ENCODE peak calls at places on chromosome 15, in nine cellular contexts. One of them, this sample, is unnamed.

GRCh38 chr15:34335176-34335575 is 2.4 kb downstream of the SLC12A6 start:
- DNase-seq in kidney tubule cell: no peak
- DNase-seq in NCI-H510A treated with DMSO at 0.1 percent for 48 hours: no peak
- DNase-seq in uterus: no peak
- DNase-seq in WTC11: no peak
- DNase-seq in stimulated activated CD4-positive, alpha-beta T cell treated with anti-CD3 and anti-CD28 coated beads, Interleukin-2, amount 100 ng/mL, for 48 hours: no peak
- DNase-seq in NCI-H2171: no peak
- DNase-seq in stimulated activated CD8-positive, alpha-beta memory T cell treated with anti-CD3 and anti-CD28 coated beads, Interleukin-4, amount 100 ng/mL, for 24 hours: no peak
- DNase-seq in activated naive CD8-positive, alpha-beta T cell treated with anti-CD3 and anti-CD28 coated beads, Interleukin-2, amount 50 U/mL, for 24 hours: no peak
- DNase-seq in this sample: no peak

GRCh38 chr15:95295905-95296618 is 1034.4 kb upstream of the NR2F2 start:
- DNase-seq in uterus: no peak
- DNase-seq in WTC11: no peak
- DNase-seq in stimulated activated CD4-positive, alpha-beta T cell treated with anti-CD3 and anti-CD28 coated beads, Interleukin-2, amount 100 ng/mL, for 48 hours: no peak
- DNase-seq in kidney tubule cell: no peak
- DNase-seq in stimulated activated CD8-positive, alpha-beta memory T cell treated with anti-CD3 and anti-CD28 coated beads, Interleukin-4, amount 100 ng/mL, for 24 hours: no peak
- DNase-seq in NCI-H510A treated with DMSO at 0.1 percent for 48 hours: no peak
- DNase-seq in activated naive CD8-positive, alpha-beta T cell treated with anti-CD3 and anti-CD28 coated beads, Interleukin-2, amount 50 U/mL, for 24 hours: no peak
- DNase-seq in NCI-H2171: no peak
- DNase-seq in this sample: peak

GRCh38 chr15:76236350-76236749 is 74.9 kb downstream of the ETFA start:
- DNase-seq in stimulated activated CD4-positive, alpha-beta T cell treated with anti-CD3 and anti-CD28 coated beads, Interleukin-2, amount 100 ng/mL, for 48 hours: no peak
- DNase-seq in NCI-H2171: no peak
- DNase-seq in stimulated activated CD8-positive, alpha-beta memory T cell treated with anti-CD3 and anti-CD28 coated beads, Interleukin-4, amount 100 ng/mL, for 24 hours: no peak
- DNase-seq in kidney tubule cell: no peak
- DNase-seq in uterus: no peak
- DNase-seq in NCI-H510A treated with DMSO at 0.1 percent for 48 hours: no peak
- DNase-seq in activated naive CD8-positive, alpha-beta T cell treated with anti-CD3 and anti-CD28 coated beads, Interleukin-2, amount 50 U/mL, for 24 hours: no peak
- DNase-seq in WTC11: no peak
- DNase-seq in this sample: no peak

GRCh38 chr15:95287774-95288173 is 1042.7 kb upstream of the NR2F2 start:
- DNase-seq in kidney tubule cell: no peak
- DNase-seq in uterus: no peak
- DNase-seq in activated naive CD8-positive, alpha-beta T cell treated with anti-CD3 and anti-CD28 coated beads, Interleukin-2, amount 50 U/mL, for 24 hours: no peak
- DNase-seq in WTC11: no peak
- DNase-seq in stimulated activated CD8-positive, alpha-beta memory T cell treated with anti-CD3 and anti-CD28 coated beads, Interleukin-4, amount 100 ng/mL, for 24 hours: no peak
- DNase-seq in NCI-H510A treated with DMSO at 0.1 percent for 48 hours: no peak
- DNase-seq in stimulated activated CD4-positive, alpha-beta T cell treated with anti-CD3 and anti-CD28 coated beads, Interleukin-2, amount 100 ng/mL, for 48 hours: no peak
- DNase-seq in NCI-H2171: no peak
- DNase-seq in this sample: peak

GRCh38 chr15:50676799-50677483 is 9.7 kb downstream of the TRPM7 start:
- DNase-seq in stimulated activated CD8-positive, alpha-beta memory T cell treated with anti-CD3 and anti-CD28 coated beads, Interleukin-4, amount 100 ng/mL, for 24 hours: no peak
- DNase-seq in NCI-H510A treated with DMSO at 0.1 percent for 48 hours: no peak
- DNase-seq in kidney tubule cell: peak
- DNase-seq in WTC11: no peak
- DNase-seq in stimulated activated CD4-positive, alpha-beta T cell treated with anti-CD3 and anti-CD28 coated beads, Interleukin-2, amount 100 ng/mL, for 48 hours: no peak
- DNase-seq in uterus: no peak
- DNase-seq in activated naive CD8-positive, alpha-beta T cell treated with anti-CD3 and anti-CD28 coated beads, Interleukin-2, amount 50 U/mL, for 24 hours: no peak
- DNase-seq in NCI-H2171: no peak
- DNase-seq in this sample: peak

GRCh38 chr15:81400640-81401236 is 26.7 kb upstream of the TMC3 start:
- DNase-seq in activated naive CD8-positive, alpha-beta T cell treated with anti-CD3 and anti-CD28 coated beads, Interleukin-2, amount 50 U/mL, for 24 hours: no peak
- DNase-seq in NCI-H510A treated with DMSO at 0.1 percent for 48 hours: peak
- DNase-seq in stimulated activated CD8-positive, alpha-beta memory T cell treated with anti-CD3 and anti-CD28 coated beads, Interleukin-4, amount 100 ng/mL, for 24 hours: no peak
- DNase-seq in stimulated activated CD4-positive, alpha-beta T cell treated with anti-CD3 and anti-CD28 coated beads, Interleukin-2, amount 100 ng/mL, for 48 hours: no peak
- DNase-seq in WTC11: no peak
- DNase-seq in NCI-H2171: peak
- DNase-seq in kidney tubule cell: peak
- DNase-seq in uterus: no peak
- DNase-seq in this sample: no peak

GRCh38 chr15:93424131-93424530 is 335.1 kb upstream of the RGMA start:
- DNase-seq in stimulated activated CD4-positive, alpha-beta T cell treated with anti-CD3 and anti-CD28 coated beads, Interleukin-2, amount 100 ng/mL, for 48 hours: no peak
- DNase-seq in NCI-H510A treated with DMSO at 0.1 percent for 48 hours: no peak
- DNase-seq in NCI-H2171: no peak
- DNase-seq in uterus: no peak
- DNase-seq in WTC11: no peak
- DNase-seq in kidney tubule cell: no peak
- DNase-seq in stimulated activated CD8-positive, alpha-beta memory T cell treated with anti-CD3 and anti-CD28 coated beads, Interleukin-4, amount 100 ng/mL, for 24 hours: no peak
- DNase-seq in activated naive CD8-positive, alpha-beta T cell treated with anti-CD3 and anti-CD28 coated beads, Interleukin-2, amount 50 U/mL, for 24 hours: no peak
- DNase-seq in this sample: no peak

GRCh38 chr15:74011610-74012009 is 17.1 kb downstream of the PML start:
- DNase-seq in NCI-H510A treated with DMSO at 0.1 percent for 48 hours: no peak
- DNase-seq in NCI-H2171: no peak
- DNase-seq in stimulated activated CD8-positive, alpha-beta memory T cell treated with anti-CD3 and anti-CD28 coated beads, Interleukin-4, amount 100 ng/mL, for 24 hours: no peak
- DNase-seq in stimulated activated CD4-positive, alpha-beta T cell treated with anti-CD3 and anti-CD28 coated beads, Interleukin-2, amount 100 ng/mL, for 48 hours: no peak
- DNase-seq in uterus: peak
- DNase-seq in WTC11: no peak
- DNase-seq in activated naive CD8-positive, alpha-beta T cell treated with anti-CD3 and anti-CD28 coated beads, Interleukin-2, amount 50 U/mL, for 24 hours: no peak
- DNase-seq in kidney tubule cell: no peak
- DNase-seq in this sample: no peak

GRCh38 chr15:66601521-66601920 is 35.7 kb upstream of the LCTL start:
- DNase-seq in WTC11: no peak
- DNase-seq in uterus: no peak
- DNase-seq in NCI-H2171: no peak
- DNase-seq in activated naive CD8-positive, alpha-beta T cell treated with anti-CD3 and anti-CD28 coated beads, Interleukin-2, amount 50 U/mL, for 24 hours: no peak
- DNase-seq in stimulated activated CD4-positive, alpha-beta T cell treated with anti-CD3 and anti-CD28 coated beads, Interleukin-2, amount 100 ng/mL, for 48 hours: no peak
- DNase-seq in NCI-H510A treated with DMSO at 0.1 percent for 48 hours: no peak
- DNase-seq in kidney tubule cell: no peak
- DNase-seq in stimulated activated CD8-positive, alpha-beta memory T cell treated with anti-CD3 and anti-CD28 coated beads, Interleukin-4, amount 100 ng/mL, for 24 hours: no peak
- DNase-seq in this sample: no peak

GRCh38 chr15:62821384-62822131 is 221.0 kb upstream of the TPM1 start:
- DNase-seq in uterus: no peak
- DNase-seq in stimulated activated CD4-positive, alpha-beta T cell treated with anti-CD3 and anti-CD28 coated beads, Interleukin-2, amount 100 ng/mL, for 48 hours: no peak
- DNase-seq in NCI-H2171: no peak
- DNase-seq in NCI-H510A treated with DMSO at 0.1 percent for 48 hours: no peak
- DNase-seq in WTC11: no peak
- DNase-seq in kidney tubule cell: peak
- DNase-seq in stimulated activated CD8-positive, alpha-beta memory T cell treated with anti-CD3 and anti-CD28 coated beads, Interleukin-4, amount 100 ng/mL, for 24 hours: no peak
- DNase-seq in activated naive CD8-positive, alpha-beta T cell treated with anti-CD3 and anti-CD28 coated beads, Interleukin-2, amount 50 U/mL, for 24 hours: no peak
- DNase-seq in this sample: no peak

GRCh38 chr15:84104853-84105252 is 130.7 kb upstream of the GOLGA6L4 start:
- DNase-seq in stimulated activated CD8-positive, alpha-beta memory T cell treated with anti-CD3 and anti-CD28 coated beads, Interleukin-4, amount 100 ng/mL, for 24 hours: no peak
- DNase-seq in activated naive CD8-positive, alpha-beta T cell treated with anti-CD3 and anti-CD28 coated beads, Interleukin-2, amount 50 U/mL, for 24 hours: no peak
- DNase-seq in kidney tubule cell: no peak
- DNase-seq in uterus: no peak
- DNase-seq in stimulated activated CD4-positive, alpha-beta T cell treated with anti-CD3 and anti-CD28 coated beads, Interleukin-2, amount 100 ng/mL, for 48 hours: no peak
- DNase-seq in NCI-H2171: no peak
- DNase-seq in NCI-H510A treated with DMSO at 0.1 percent for 48 hours: no peak
- DNase-seq in WTC11: no peak
- DNase-seq in this sample: no peak

GRCh38 chr15:55515991-55516776 is 8.2 kb upstream of the DNAAF4 start:
- DNase-seq in WTC11: no peak
- DNase-seq in stimulated activated CD8-positive, alpha-beta memory T cell treated with anti-CD3 and anti-CD28 coated beads, Interleukin-4, amount 100 ng/mL, for 24 hours: no peak
- DNase-seq in NCI-H2171: no peak
- DNase-seq in stimulated activated CD4-positive, alpha-beta T cell treated with anti-CD3 and anti-CD28 coated beads, Interleukin-2, amount 100 ng/mL, for 48 hours: no peak
- DNase-seq in kidney tubule cell: no peak
- DNase-seq in activated naive CD8-positive, alpha-beta T cell treated with anti-CD3 and anti-CD28 coated beads, Interleukin-2, amount 50 U/mL, for 24 hours: no peak
- DNase-seq in uterus: no peak
- DNase-seq in NCI-H510A treated with DMSO at 0.1 percent for 48 hours: no peak
- DNase-seq in this sample: peak

GRCh38 chr15:57962887-57963286 is 102.6 kb downstream of the ALDH1A2 start:
- DNase-seq in NCI-H2171: no peak
- DNase-seq in stimulated activated CD4-positive, alpha-beta T cell treated with anti-CD3 and anti-CD28 coated beads, Interleukin-2, amount 100 ng/mL, for 48 hours: no peak
- DNase-seq in kidney tubule cell: no peak
- DNase-seq in stimulated activated CD8-positive, alpha-beta memory T cell treated with anti-CD3 and anti-CD28 coated beads, Interleukin-4, amount 100 ng/mL, for 24 hours: no peak
- DNase-seq in activated naive CD8-positive, alpha-beta T cell treated with anti-CD3 and anti-CD28 coated beads, Interleukin-2, amount 50 U/mL, for 24 hours: no peak
- DNase-seq in uterus: no peak
- DNase-seq in NCI-H510A treated with DMSO at 0.1 percent for 48 hours: no peak
- DNase-seq in WTC11: no peak
- DNase-seq in this sample: no peak

GRCh38 chr15:48897144-48897814 is 19.3 kb downstream of the EID1 start:
- DNase-seq in activated naive CD8-positive, alpha-beta T cell treated with anti-CD3 and anti-CD28 coated beads, Interleukin-2, amount 50 U/mL, for 24 hours: no peak
- DNase-seq in kidney tubule cell: peak
- DNase-seq in NCI-H510A treated with DMSO at 0.1 percent for 48 hours: no peak
- DNase-seq in stimulated activated CD8-positive, alpha-beta memory T cell treated with anti-CD3 and anti-CD28 coated beads, Interleukin-4, amount 100 ng/mL, for 24 hours: no peak
- DNase-seq in uterus: no peak
- DNase-seq in stimulated activated CD4-positive, alpha-beta T cell treated with anti-CD3 and anti-CD28 coated beads, Interleukin-2, amount 100 ng/mL, for 48 hours: no peak
- DNase-seq in WTC11: no peak
- DNase-seq in NCI-H2171: peak
- DNase-seq in this sample: peak

GRCh38 chr15:44102675-44103254 is 92.3 kb downstream of the FRMD5 start:
- DNase-seq in activated naive CD8-positive, alpha-beta T cell treated with anti-CD3 and anti-CD28 coated beads, Interleukin-2, amount 50 U/mL, for 24 hours: no peak
- DNase-seq in WTC11: no peak
- DNase-seq in NCI-H510A treated with DMSO at 0.1 percent for 48 hours: no peak
- DNase-seq in NCI-H2171: no peak
- DNase-seq in stimulated activated CD8-positive, alpha-beta memory T cell treated with anti-CD3 and anti-CD28 coated beads, Interleukin-4, amount 100 ng/mL, for 24 hours: no peak
- DNase-seq in kidney tubule cell: peak
- DNase-seq in stimulated activated CD4-positive, alpha-beta T cell treated with anti-CD3 and anti-CD28 coated beads, Interleukin-2, amount 100 ng/mL, for 48 hours: no peak
- DNase-seq in uterus: no peak
- DNase-seq in this sample: no peak

GRCh38 chr15:72237286-72238224 is 6.6 kb upstream of the PKM start:
- DNase-seq in WTC11: peak
- DNase-seq in stimulated activated CD4-positive, alpha-beta T cell treated with anti-CD3 and anti-CD28 coated beads, Interleukin-2, amount 100 ng/mL, for 48 hours: peak
- DNase-seq in NCI-H510A treated with DMSO at 0.1 percent for 48 hours: peak
- DNase-seq in NCI-H2171: no peak
- DNase-seq in stimulated activated CD8-positive, alpha-beta memory T cell treated with anti-CD3 and anti-CD28 coated beads, Interleukin-4, amount 100 ng/mL, for 24 hours: peak
- DNase-seq in uterus: peak
- DNase-seq in kidney tubule cell: peak
- DNase-seq in activated naive CD8-positive, alpha-beta T cell treated with anti-CD3 and anti-CD28 coated beads, Interleukin-2, amount 50 U/mL, for 24 hours: peak
- DNase-seq in this sample: peak

GRCh38 chr15:62854420-62855084 is 188.0 kb upstream of the TPM1 start:
- DNase-seq in NCI-H510A treated with DMSO at 0.1 percent for 48 hours: no peak
- DNase-seq in stimulated activated CD4-positive, alpha-beta T cell treated with anti-CD3 and anti-CD28 coated beads, Interleukin-2, amount 100 ng/mL, for 48 hours: no peak
- DNase-seq in activated naive CD8-positive, alpha-beta T cell treated with anti-CD3 and anti-CD28 coated beads, Interleukin-2, amount 50 U/mL, for 24 hours: no peak
- DNase-seq in uterus: no peak
- DNase-seq in NCI-H2171: no peak
- DNase-seq in stimulated activated CD8-positive, alpha-beta memory T cell treated with anti-CD3 and anti-CD28 coated beads, Interleukin-4, amount 100 ng/mL, for 24 hours: no peak
- DNase-seq in WTC11: no peak
- DNase-seq in kidney tubule cell: no peak
- DNase-seq in this sample: no peak

GRCh38 chr15:75095594-75095993 is 72.2 kb downstream of the PPCDC start:
- DNase-seq in activated naive CD8-positive, alpha-beta T cell treated with anti-CD3 and anti-CD28 coated beads, Interleukin-2, amount 50 U/mL, for 24 hours: no peak
- DNase-seq in uterus: no peak
- DNase-seq in WTC11: no peak
- DNase-seq in NCI-H2171: no peak
- DNase-seq in NCI-H510A treated with DMSO at 0.1 percent for 48 hours: no peak
- DNase-seq in stimulated activated CD8-positive, alpha-beta memory T cell treated with anti-CD3 and anti-CD28 coated beads, Interleukin-4, amount 100 ng/mL, for 24 hours: no peak
- DNase-seq in stimulated activated CD4-positive, alpha-beta T cell treated with anti-CD3 and anti-CD28 coated beads, Interleukin-2, amount 100 ng/mL, for 48 hours: no peak
- DNase-seq in kidney tubule cell: no peak
- DNase-seq in this sample: no peak

GRCh38 chr15:27541581-27541980 is 557.5 kb downstream of the OCA2 start:
- DNase-seq in kidney tubule cell: no peak
- DNase-seq in stimulated activated CD4-positive, alpha-beta T cell treated with anti-CD3 and anti-CD28 coated beads, Interleukin-2, amount 100 ng/mL, for 48 hours: no peak
- DNase-seq in WTC11: no peak
- DNase-seq in NCI-H510A treated with DMSO at 0.1 percent for 48 hours: no peak
- DNase-seq in activated naive CD8-positive, alpha-beta T cell treated with anti-CD3 and anti-CD28 coated beads, Interleukin-2, amount 50 U/mL, for 24 hours: no peak
- DNase-seq in uterus: no peak
- DNase-seq in stimulated activated CD8-positive, alpha-beta memory T cell treated with anti-CD3 and anti-CD28 coated beads, Interleukin-4, amount 100 ng/mL, for 24 hours: no peak
- DNase-seq in NCI-H2171: no peak
- DNase-seq in this sample: no peak

GRCh38 chr15:45631831-45632230 is 3.0 kb upstream of the SQOR start:
- DNase-seq in NCI-H2171: no peak
- DNase-seq in stimulated activated CD8-positive, alpha-beta memory T cell treated with anti-CD3 and anti-CD28 coated beads, Interleukin-4, amount 100 ng/mL, for 24 hours: no peak
- DNase-seq in stimulated activated CD4-positive, alpha-beta T cell treated with anti-CD3 and anti-CD28 coated beads, Interleukin-2, amount 100 ng/mL, for 48 hours: no peak
- DNase-seq in kidney tubule cell: peak
- DNase-seq in activated naive CD8-positive, alpha-beta T cell treated with anti-CD3 and anti-CD28 coated beads, Interleukin-2, amount 50 U/mL, for 24 hours: no peak
- DNase-seq in WTC11: no peak
- DNase-seq in uterus: no peak
- DNase-seq in NCI-H510A treated with DMSO at 0.1 percent for 48 hours: no peak
- DNase-seq in this sample: no peak

GRCh38 chr15:34336333-34336732 is 1.2 kb downstream of the SLC12A6 start:
- DNase-seq in stimulated activated CD4-positive, alpha-beta T cell treated with anti-CD3 and anti-CD28 coated beads, Interleukin-2, amount 100 ng/mL, for 48 hours: no peak
- DNase-seq in WTC11: no peak
- DNase-seq in stimulated activated CD8-positive, alpha-beta memory T cell treated with anti-CD3 and anti-CD28 coated beads, Interleukin-4, amount 100 ng/mL, for 24 hours: no peak
- DNase-seq in NCI-H2171: no peak
- DNase-seq in uterus: no peak
- DNase-seq in activated naive CD8-positive, alpha-beta T cell treated with anti-CD3 and anti-CD28 coated beads, Interleukin-2, amount 50 U/mL, for 24 hours: no peak
- DNase-seq in kidney tubule cell: no peak
- DNase-seq in NCI-H510A treated with DMSO at 0.1 percent for 48 hours: no peak
- DNase-seq in this sample: no peak

GRCh38 chr15:44034933-44035624 is 160.0 kb downstream of the FRMD5 start:
- DNase-seq in NCI-H510A treated with DMSO at 0.1 percent for 48 hours: no peak
- DNase-seq in WTC11: no peak
- DNase-seq in kidney tubule cell: peak
- DNase-seq in activated naive CD8-positive, alpha-beta T cell treated with anti-CD3 and anti-CD28 coated beads, Interleukin-2, amount 50 U/mL, for 24 hours: no peak
- DNase-seq in stimulated activated CD4-positive, alpha-beta T cell treated with anti-CD3 and anti-CD28 coated beads, Interleukin-2, amount 100 ng/mL, for 48 hours: no peak
- DNase-seq in stimulated activated CD8-positive, alpha-beta memory T cell treated with anti-CD3 and anti-CD28 coated beads, Interleukin-4, amount 100 ng/mL, for 24 hours: no peak
- DNase-seq in NCI-H2171: no peak
- DNase-seq in uterus: no peak
- DNase-seq in this sample: no peak

GRCh38 chr15:63093486-63094205 is 28.0 kb upstream of the LACTB start:
- DNase-seq in stimulated activated CD8-positive, alpha-beta memory T cell treated with anti-CD3 and anti-CD28 coated beads, Interleukin-4, amount 100 ng/mL, for 24 hours: peak
- DNase-seq in NCI-H2171: peak
- DNase-seq in WTC11: peak
- DNase-seq in uterus: peak
- DNase-seq in kidney tubule cell: peak
- DNase-seq in NCI-H510A treated with DMSO at 0.1 percent for 48 hours: peak
- DNase-seq in activated naive CD8-positive, alpha-beta T cell treated with anti-CD3 and anti-CD28 coated beads, Interleukin-2, amount 50 U/mL, for 24 hours: peak
- DNase-seq in stimulated activated CD4-positive, alpha-beta T cell treated with anti-CD3 and anti-CD28 coated beads, Interleukin-2, amount 100 ng/mL, for 48 hours: peak
- DNase-seq in this sample: peak

GRCh38 chr15:70100495-70101331 is 3.0 kb upstream of the TLE3 start:
- DNase-seq in kidney tubule cell: peak
- DNase-seq in activated naive CD8-positive, alpha-beta T cell treated with anti-CD3 and anti-CD28 coated beads, Interleukin-2, amount 50 U/mL, for 24 hours: peak
- DNase-seq in uterus: peak
- DNase-seq in WTC11: peak
- DNase-seq in NCI-H2171: no peak
- DNase-seq in NCI-H510A treated with DMSO at 0.1 percent for 48 hours: peak
- DNase-seq in stimulated activated CD8-positive, alpha-beta memory T cell treated with anti-CD3 and anti-CD28 coated beads, Interleukin-4, amount 100 ng/mL, for 24 hours: peak
- DNase-seq in stimulated activated CD4-positive, alpha-beta T cell treated with anti-CD3 and anti-CD28 coated beads, Interleukin-2, amount 100 ng/mL, for 48 hours: peak
- DNase-seq in this sample: peak

This sample was measured in ELF-1.